ENCODE peak calls at places on chromosomes 16 and 17, in five cellular contexts. B is lung, I is tibial artery, Y is ascending aorta, U is mammary epithelial cell. M is an unnamed sample. For H3K36me3, the result is how much of the 10 kb centered on the place peaks cover.

GRCh38 chr17:17269926-17270773 is 10.9 kb downstream of the COPS3 start:
- DNase-seq in B (no peak), I (no peak), Y (no peak), U (no peak), M (no peak)

GRCh38 chr17:42778570-42778969 is 1.8 kb upstream of the WNK4 start:
- DNase-seq in B (no peak), I (no peak), Y (no peak), U (no peak), M (no peak)

GRCh38 chr16:10130482-10130996 is 51.7 kb downstream of the GRIN2A start:
- DNase-seq in B (no peak), I (no peak), Y (peak), U (no peak), M (no peak)

GRCh38 chr17:43018008-43018853 is 4.0 kb downstream of the VAT1 start:
- DNase-seq in B (no peak), I (no peak), Y (no peak), U (no peak), M (no peak)

GRCh38 chr17:38706625-38707298 is 1.7 kb downstream of the MLLT6 start:
- DNase-seq in B (no peak), I (no peak), Y (peak), U (peak), M (no peak)

GRCh38 chr17:43175213-43176118 is 4.5 kb downstream of the NBR1 start:
- DNase-seq in B (no peak), I (no peak), Y (no peak), U (peak), M (no peak)

GRCh38 chr17:15456972-15457722 is 10.3 kb downstream of the CDRT4 start:
- DNase-seq in B (peak), I (peak), Y (peak), U (no peak), M (no peak)

GRCh38 chr17:17304521-17304985 is 1.4 kb downstream of the NT5M start:
- DNase-seq in B (no peak), I (no peak), Y (no peak), U (no peak), M (peak)

DNA sequence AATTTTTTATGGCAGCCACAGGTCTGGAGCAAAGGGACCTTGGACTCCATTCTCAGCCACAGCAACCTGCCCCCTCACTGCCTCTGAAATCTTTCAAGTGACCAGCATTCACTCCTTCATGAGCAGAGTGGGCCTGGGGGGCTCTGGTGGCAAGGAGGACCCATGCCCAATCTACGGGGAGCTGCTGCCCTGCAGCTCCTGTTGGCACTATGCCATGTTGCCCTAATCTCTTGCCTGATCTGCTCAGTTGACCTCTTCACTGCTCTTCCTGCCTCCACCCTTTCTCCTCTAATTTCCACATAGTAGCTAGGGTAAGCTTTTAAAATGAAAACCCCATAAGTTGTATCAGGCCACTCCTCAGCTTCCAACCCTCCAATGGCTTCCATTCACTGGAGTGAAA is 2.9 kb upstream of the PRKCB start:
- DNase-seq in B (no peak), I (no peak), Y (no peak), U (no peak), M (no peak)
- TF ChIP-seq CTCF in B (no peak), I (no peak), Y (no peak), U (no peak), M (no peak)

GRCh38 chr16:67647111-67647651 is 2.2 kb downstream of the CARMIL2 start:
- DNase-seq in B (no peak), I (no peak), Y (no peak), U (peak), M (no peak)

GRCh38 chr16:67648088-67648763 is 3.3 kb downstream of the CARMIL2 start:
- DNase-seq in B (no peak), I (no peak), Y (no peak), U (no peak), M (no peak)

GRCh38 chr16:67647681-67648080 is 2.7 kb downstream of the CARMIL2 start:
- DNase-seq in B (no peak), I (no peak), Y (no peak), U (no peak), M (no peak)

GRCh38 chr16:67644038-67644437 is 906 bp upstream of the CARMIL2 start:
- DNase-seq in B (no peak), I (no peak), Y (no peak), U (no peak), M (no peak)

GRCh38 chr16:67645397-67646121 is 615 bp downstream of the CARMIL2 start:
- DNase-seq in B (no peak), I (no peak), Y (no peak), U (no peak), M (no peak)
- H3K4me3 ChIP-seq in B (no peak), I (no peak), Y (peak), U (no peak), M (peak)

GRCh38 chr17:75843577-75844529 is at the start of gene UNC13D:
- DNase-seq in B (peak), I (no peak), Y (peak), U (peak), M (peak)

GRCh38 chr17:75846701-75847594 is 2.7 kb upstream of the UNC13D start:
- DNase-seq in B (no peak), I (no peak), Y (no peak), U (no peak), M (peak)

GRCh38 chr17:75845933-75846700 is 1.9 kb upstream of the UNC13D start:
- DNase-seq in B (no peak), I (no peak), Y (no peak), U (no peak), M (peak)

GRCh38 chr17:75844530-75845057 is 390 bp upstream of the UNC13D start:
- DNase-seq in B (peak), I (peak), Y (no peak), U (peak), M (no peak)

GRCh38 chr17:75845058-75845711 is 981 bp upstream of the UNC13D start:
- DNase-seq in B (peak), I (peak), Y (peak), U (peak), M (peak)
- H3K36me3 ChIP-seq in B (under half), I (under half), Y (half or more), U (under half), M (under half)

GRCh38 chr16:65200857-65201256 is 79.0 kb upstream of the CDH11 start:
- DNase-seq in B (no peak), I (no peak), Y (no peak), U (no peak), M (no peak)

GRCh38 chr16:65200374-65200773 is 78.5 kb upstream of the CDH11 start:
- DNase-seq in B (no peak), I (no peak), Y (no peak), U (no peak), M (no peak)

GRCh38 chr16:65201446-65202010 is 79.7 kb upstream of the CDH11 start:
- DNase-seq in B (no peak), I (no peak), Y (no peak), U (no peak), M (no peak)

GRCh38 chr16:65196696-65197095 is 74.8 kb upstream of the CDH11 start:
- DNase-seq in B (no peak), I (no peak), Y (no peak), U (no peak), M (no peak)

DNA sequence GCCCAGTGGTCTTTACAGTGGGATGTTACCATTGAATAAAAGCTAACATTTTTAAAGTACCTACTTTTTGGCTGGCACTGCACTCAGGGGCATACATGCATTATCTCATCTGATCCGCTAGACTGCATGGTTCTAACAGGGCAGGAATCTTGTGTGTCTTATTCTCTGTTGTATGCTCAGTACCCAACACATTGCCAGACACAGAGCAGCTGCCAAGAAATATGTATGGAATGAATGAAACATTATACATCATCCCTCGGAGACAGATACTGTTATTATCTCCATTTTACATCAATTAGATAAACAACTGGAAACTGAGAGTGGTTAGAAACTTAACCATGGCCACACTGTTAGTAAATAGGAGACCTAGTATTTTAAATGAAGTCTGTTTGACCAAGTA is 74.1 kb upstream of the CDH11 start:
- DNase-seq in B (no peak), I (no peak), Y (no peak), U (no peak), M (no peak)
- TF ChIP-seq CTCF in B (no peak), I (no peak), Y (no peak), U (no peak), M (no peak)

GRCh38 chr16:3065742-3066439 is 451 bp downstream of the IL32 start:
- DNase-seq in B (no peak), I (no peak), Y (no peak), U (no peak), M (no peak)

GRCh38 chr16:3067929-3068288 is 2.5 kb downstream of the IL32 start:
- DNase-seq in B (no peak), I (no peak), Y (no peak), U (no peak), M (no peak)

GRCh38 chr16:3068486-3068885 is 3.0 kb downstream of the IL32 start:
- DNase-seq in B (no peak), I (no peak), Y (no peak), U (no peak), M (no peak)

GRCh38 chr16:3065069-3065741 is at the start of gene IL32:
- DNase-seq in B (peak), I (no peak), Y (peak), U (peak), M (no peak)

GRCh38 chr16:3066440-3066748 is 954 bp downstream of the IL32 start:
- DNase-seq in B (no peak), I (no peak), Y (no peak), U (no peak), M (no peak)
- H3K4me3 ChIP-seq in B (peak), I (no peak), Y (peak), U (no peak), M (peak)

DNA sequence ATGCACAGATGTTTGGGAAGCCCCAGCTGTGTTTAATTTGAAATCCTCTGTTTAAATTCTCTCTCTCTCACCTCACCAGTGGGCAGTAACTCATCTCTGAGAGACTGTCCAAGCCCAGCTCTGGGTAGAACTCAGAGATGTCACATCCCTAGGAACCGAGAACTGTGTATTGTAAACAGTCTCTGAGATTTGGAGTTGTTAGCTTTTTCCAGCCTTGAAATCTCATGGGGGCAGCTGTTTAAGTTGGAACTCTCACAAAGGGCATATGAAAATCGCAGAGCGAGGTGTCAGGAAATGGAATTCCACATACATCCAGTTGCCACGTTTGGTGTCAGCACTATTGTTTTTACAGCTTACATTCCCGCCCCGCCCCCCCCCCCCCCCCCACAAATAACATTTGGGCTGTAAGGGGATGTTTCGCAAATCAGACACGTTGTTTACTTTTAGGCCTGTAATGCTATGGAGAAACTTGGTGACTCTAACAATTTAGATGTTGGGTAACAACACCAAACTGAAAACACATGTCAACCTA is 34.3 kb downstream of the VPS35L start:
- DNase-seq in B (no peak), I (no peak), Y (no peak), U (no peak), M (peak)
- H3K36me3 ChIP-seq in B (under half), I (under half), Y (under half), U (under half), M (under half)

GRCh38 chr17:6473128-6473767 is 29.0 kb downstream of the PIMREG start:
- DNase-seq in B (peak), I (peak), Y (peak), U (peak), M (peak)

GRCh38 chr17:6470146-6470718 is 26.0 kb downstream of the PIMREG start:
- DNase-seq in B (no peak), I (no peak), Y (no peak), U (no peak), M (no peak)

GRCh38 chr17:6472517-6472916 is 28.3 kb downstream of the PIMREG start:
- DNase-seq in B (no peak), I (no peak), Y (no peak), U (no peak), M (no peak)

GRCh38 chr17:6470751-6471521 is 26.7 kb downstream of the PIMREG start:
- DNase-seq in B (no peak), I (no peak), Y (no peak), U (no peak), M (no peak)

GRCh38 chr17:6471531-6472465 is 27.5 kb downstream of the PIMREG start:
- DNase-seq in B (no peak), I (no peak), Y (no peak), U (peak), M (no peak)
- TF ChIP-seq CTCF in B (no peak), I (no peak), Y (no peak), U (peak), M (no peak)

DNA sequence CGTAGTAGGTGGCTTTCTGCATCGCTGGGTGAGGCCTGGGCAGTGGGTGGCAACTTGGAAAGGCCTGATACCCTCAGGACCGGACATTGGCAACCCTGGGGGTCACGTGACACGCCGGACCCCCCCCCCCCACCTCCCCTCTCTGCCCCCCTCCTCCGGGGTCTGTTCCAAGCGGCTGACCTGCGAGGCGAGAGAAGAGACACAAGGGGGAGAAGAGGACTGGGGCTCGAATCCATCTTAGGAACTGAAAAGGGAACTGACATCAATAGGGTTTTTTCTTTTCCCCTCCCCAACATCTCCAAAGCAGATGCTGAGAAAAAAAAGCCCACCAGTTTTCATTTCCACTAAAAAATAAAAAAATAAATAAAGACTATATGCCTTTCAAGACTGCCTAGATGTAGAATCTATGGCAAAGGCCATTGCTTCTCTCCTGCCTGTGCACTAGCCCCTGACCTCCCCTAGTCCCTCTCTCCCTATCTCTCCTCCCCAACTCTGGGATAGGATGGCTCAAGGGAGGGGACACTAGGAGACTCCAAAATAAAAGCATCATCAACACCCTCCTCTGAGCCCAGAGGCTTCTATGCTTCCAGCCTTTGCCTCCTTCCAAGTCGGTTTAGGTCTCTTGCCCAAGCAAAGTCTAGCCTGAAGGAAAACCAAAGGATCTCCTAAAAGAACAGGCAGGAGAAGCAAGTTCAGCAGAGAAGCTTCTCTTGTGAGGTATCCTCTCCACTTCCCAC is 7.7 kb upstream of the HOXB2 start:
- DNase-seq in B (no peak), I (no peak), Y (no peak), U (peak), M (no peak)
- H3K4me3 ChIP-seq in B (no peak), I (no peak), Y (peak), U (no peak), M (no peak)

GRCh38 chr16:1766231-1766630 is 5.1 kb downstream of the NME3 start:
- DNase-seq in B (no peak), I (no peak), Y (no peak), U (no peak), M (no peak)
- H3K36me3 ChIP-seq in B (half or more), I (half or more), Y (half or more), U (under half), M (half or more)